ENCODE peak calls at places on chromosome 1, in nine cellular contexts. M, H, W, E, Z, P, U, K and D are unnamed samples.

GRCh38 chr1:159177273-159177907 is 6.0 kb downstream of the CADM3 start:
- DNase-seq in P (no peak), U (peak), H (peak), K (peak), Z (peak), E (no peak), W (peak), M (no peak), D (peak)

GRCh38 chr1:100921110-100921706 is 25.3 kb downstream of the SLC30A7 start:
- DNase-seq in E (no peak), H (peak), M (no peak), P (no peak), Z (peak), W (peak), K (no peak), U (no peak), D (no peak)

GRCh38 chr1:219533280-219533679 is 79.6 kb downstream of the ZC3H11B start:
- DNase-seq in E (no peak), K (no peak), U (no peak), W (no peak), Z (no peak), M (no peak), H (no peak), P (no peak), D (no peak)

GRCh38 chr1:15196807-15197530 is 43.4 kb downstream of the TMEM51 start:
- DNase-seq in Z (peak), P (no peak), E (no peak), K (no peak), U (no peak), M (no peak), W (no peak), H (no peak), D (no peak)

GRCh38 chr1:50458507-50458906 is 35.3 kb upstream of the DMRTA2 start:
- DNase-seq in M (no peak), P (no peak), E (no peak), K (peak), W (no peak), U (no peak), Z (no peak), H (no peak), D (no peak)

GRCh38 chr1:110634455-110635281 is 28.5 kb upstream of the KCNA2 start:
- DNase-seq in Z (no peak), U (peak), E (peak), W (peak), K (no peak), M (peak), P (peak), H (peak), D (peak)

GRCh38 chr1:107953551-107953950 is 11.4 kb downstream of the VAV3 start:
- DNase-seq in H (no peak), M (no peak), W (no peak), U (no peak), P (no peak), K (no peak), Z (no peak), E (no peak), D (no peak)

GRCh38 chr1:19089524-19089923 is 120.5 kb downstream of the UBR4 start:
- DNase-seq in E (no peak), Z (no peak), H (no peak), W (no peak), M (no peak), U (no peak), K (no peak), P (no peak), D (no peak)

GRCh38 chr1:156412653-156413309 is 43.8 kb downstream of the RHBG start:
- DNase-seq in M (no peak), Z (no peak), E (no peak), P (no peak), W (no peak), H (no peak), U (no peak), K (no peak), D (no peak)

GRCh38 chr1:233614173-233614742 is 352 bp downstream of the KCNK1 start:
- DNase-seq in W (peak), E (peak), Z (peak), K (no peak), H (peak), U (peak), P (peak), M (no peak), D (no peak)

GRCh38 chr1:167158095-167158812 is 62.4 kb upstream of the POU2F1 start:
- DNase-seq in K (peak), U (no peak), E (no peak), M (no peak), H (no peak), Z (peak), P (no peak), W (no peak), D (no peak)

GRCh38 chr1:43617668-43618067 is 32.3 kb upstream of the KDM4A start:
- DNase-seq in Z (no peak), M (no peak), W (no peak), K (no peak), H (no peak), E (no peak), U (no peak), P (no peak), D (no peak)

GRCh38 chr1:7755448-7755847 is 15.6 kb upstream of the VAMP3 start:
- DNase-seq in W (peak), P (no peak), U (no peak), K (no peak), M (no peak), H (no peak), E (no peak), Z (peak), D (no peak)

GRCh38 chr1:1614204-1614953 is 921 bp upstream of the MIB2 start:
- DNase-seq in E (peak), Z (no peak), K (no peak), P (no peak), H (peak), U (peak), M (peak), W (peak), D (peak)

GRCh38 chr1:32516402-32516801 is 22.8 kb upstream of the ZBTB8A start:
- DNase-seq in W (no peak), M (no peak), Z (no peak), K (no peak), E (no peak), H (no peak), P (peak), U (no peak), D (no peak)

GRCh38 chr1:204714194-204714860 is 28.8 kb upstream of the LRRN2 start:
- DNase-seq in W (no peak), M (no peak), K (no peak), H (no peak), U (no peak), Z (no peak), E (no peak), P (no peak), D (no peak)

GRCh38 chr1:11455925-11456580 is 22.9 kb upstream of the DISP3 start:
- DNase-seq in U (no peak), Z (no peak), P (no peak), E (no peak), H (no peak), K (no peak), W (no peak), M (no peak), D (no peak)

GRCh38 chr1:19825298-19825697 is 10.2 kb upstream of the RNF186 start:
- DNase-seq in H (no peak), E (no peak), K (no peak), U (no peak), P (no peak), W (no peak), M (no peak), Z (peak), D (no peak)

GRCh38 chr1:79079770-79080169 is 73.2 kb upstream of the ADGRL4 start:
- DNase-seq in E (no peak), Z (no peak), P (no peak), K (peak), W (peak), M (no peak), U (no peak), H (peak), D (no peak)

GRCh38 chr1:14715266-14715665 is 116.8 kb downstream of the KAZN start:
- DNase-seq in Z (no peak), U (no peak), H (no peak), P (no peak), M (no peak), W (no peak), E (no peak), K (no peak), D (no peak)

GRCh38 chr1:167120899-167121298 is 27.0 kb downstream of the STYXL2 start:
- DNase-seq in E (no peak), H (no peak), M (no peak), Z (no peak), P (no peak), W (no peak), K (no peak), U (peak), D (no peak)

GRCh38 chr1:156961709-156962108 is 41.3 kb downstream of the LRRC71 start:
- DNase-seq in U (peak), E (no peak), K (no peak), W (no peak), H (no peak), P (no peak), M (peak), Z (no peak), D (peak)

GRCh38 chr1:30756545-30757195 is 904 bp downstream of the LAPTM5 start:
- DNase-seq in Z (no peak), E (peak), P (peak), W (peak), K (peak), U (peak), H (peak), M (peak), D (peak)